ENCODE peak calls at places on chromosomes 13 and 19, in nine cellular contexts. Z is neural progenitor cell, A is GM23338, Q is HCT116, G is OCI-LY7, O is PC-3, L is hepatocyte, K is SK-N-SH, F is MM.1S. W is an unnamed sample.

GRCh38 chr13:107864543-107865460 is 350.5 kb downstream of the LIG4 start:
- DNase-seq in Z (peak), A (peak), Q (no peak), G (peak), O (peak), L (peak), K (peak), F (peak), W (peak)

GRCh38 chr13:98504371-98504963 is 72.4 kb downstream of the STK24 start:
- DNase-seq in Z (no peak), A (no peak), Q (no peak), G (no peak), O (no peak), L (no peak), K (no peak), F (no peak), W (no peak)

GRCh38 chr19:6260912-6261636 is 18.7 kb downstream of the MLLT1 start:
- DNase-seq in Z (peak), A (peak), Q (no peak), G (peak), O (peak), L (peak), K (peak), F (no peak), W (peak)

GRCh38 chr19:4066176-4066606 is 508 bp downstream of the ZBTB7A start:
- DNase-seq in Z (no peak), A (no peak), Q (no peak), G (no peak), O (no peak), L (no peak), K (no peak), F (no peak), W (no peak)

GRCh38 chr13:75648446-75648845 is 12.3 kb downstream of the LMO7 start:
- DNase-seq in Z (no peak), A (no peak), Q (no peak), G (no peak), O (no peak), L (no peak), K (no peak), F (no peak), W (no peak)

GRCh38 chr19:51458899-51459592 is 792 bp upstream of the SIGLEC8 start:
- DNase-seq in Z (no peak), A (no peak), Q (no peak), G (no peak), O (no peak), L (no peak), K (no peak), F (no peak), W (no peak)

GRCh38 chr13:51970251-51970793 is 40.9 kb downstream of the ATP7B start:
- DNase-seq in Z (no peak), A (no peak), Q (no peak), G (no peak), O (no peak), L (no peak), K (no peak), F (no peak), W (no peak)

GRCh38 chr13:100523994-100524393 is 64.6 kb downstream of the GGACT start:
- DNase-seq in Z (no peak), A (no peak), Q (no peak), G (no peak), O (no peak), L (no peak), K (no peak), F (no peak), W (no peak)

GRCh38 chr13:33377825-33378224 is 92.3 kb upstream of the STARD13 start:
- DNase-seq in Z (no peak), A (no peak), Q (no peak), G (no peak), O (no peak), L (no peak), K (no peak), F (no peak), W (no peak)

GRCh38 chr13:102405499-102406079 is 3.7 kb upstream of the FGF14 start:
- DNase-seq in Z (peak), A (peak), Q (no peak), G (no peak), O (peak), L (peak), K (no peak), F (peak), W (peak)

GRCh38 chr13:111253334-111253872 is 67.0 kb upstream of the TEX29 start:
- DNase-seq in Z (no peak), A (no peak), Q (no peak), G (no peak), O (no peak), L (no peak), K (no peak), F (no peak), W (peak)

GRCh38 chr19:7874080-7874856 is at the start of gene PRR36:
- DNase-seq in Z (peak), A (peak), Q (no peak), G (no peak), O (peak), L (peak), K (peak), F (no peak), W (no peak)

GRCh38 chr13:41985788-41986508 is 25.0 kb upstream of the VWA8 start:
- DNase-seq in Z (no peak), A (no peak), Q (no peak), G (no peak), O (peak), L (no peak), K (peak), F (no peak), W (peak)

GRCh38 chr13:105491345-105491744 is 1044.1 kb downstream of the EFNB2 start:
- DNase-seq in Z (no peak), A (no peak), Q (no peak), G (no peak), O (no peak), L (no peak), K (no peak), F (no peak), W (no peak)

GRCh38 chr13:69589531-69589930 is 518.1 kb upstream of the ATXN8OS start:
- DNase-seq in Z (no peak), A (no peak), Q (no peak), G (no peak), O (no peak), L (no peak), K (no peak), F (no peak), W (no peak)

GRCh38 chr13:112710855-112711527 is 21.2 kb downstream of the ATP11A start:
- DNase-seq in Z (no peak), A (no peak), Q (no peak), G (no peak), O (no peak), L (no peak), K (no peak), F (no peak), W (no peak)

GRCh38 chr19:55173717-55174409 is 6.2 kb downstream of the SYT5 start:
- DNase-seq in Z (peak), A (peak), Q (peak), G (peak), O (peak), L (peak), K (peak), F (no peak), W (peak)

GRCh38 chr13:38417727-38418126 is 68.1 kb downstream of the UFM1 start:
- DNase-seq in Z (peak), A (peak), Q (no peak), G (peak), O (peak), L (peak), K (peak), F (peak), W (peak)

GRCh38 chr19:35000647-35001501 is 751 bp downstream of the GRAMD1A start:
- DNase-seq in Z (peak), A (peak), Q (no peak), G (peak), O (peak), L (peak), K (peak), F (peak), W (peak)

GRCh38 chr19:30421571-30421970 is 49.4 kb downstream of the ZNF536 start:
- DNase-seq in Z (no peak), A (no peak), Q (no peak), G (no peak), O (no peak), L (no peak), K (no peak), F (no peak), W (no peak)

GRCh38 chr13:99275093-99275469 is 16.9 kb upstream of the GPR18 start:
- DNase-seq in Z (no peak), A (no peak), Q (no peak), G (no peak), O (peak), L (no peak), K (no peak), F (peak), W (peak)

GRCh38 chr13:23509781-23510543 is 60.2 kb upstream of the TNFRSF19 start:
- DNase-seq in Z (no peak), A (no peak), Q (no peak), G (no peak), O (peak), L (no peak), K (no peak), F (no peak), W (peak)

GRCh38 chr13:41017153-41017552 is 2.0 kb downstream of the ELF1 start:
- DNase-seq in Z (no peak), A (no peak), Q (no peak), G (peak), O (no peak), L (peak), K (no peak), F (peak), W (no peak)

GRCh38 chr19:8244442-8244841 is 35.3 kb downstream of the CERS4 start:
- DNase-seq in Z (no peak), A (no peak), Q (no peak), G (no peak), O (no peak), L (no peak), K (no peak), F (no peak), W (no peak)

GRCh38 chr13:107373551-107373950 is 805.6 kb upstream of the ARGLU1 start:
- DNase-seq in Z (peak), A (peak), Q (no peak), G (no peak), O (peak), L (peak), K (no peak), F (no peak), W (peak)

GRCh38 chr13:39779337-39780270 is 124.1 kb downstream of the COG6 start:
- DNase-seq in Z (no peak), A (no peak), Q (no peak), G (no peak), O (peak), L (no peak), K (no peak), F (no peak), W (peak)

GRCh38 chr19:58033741-58034475 is at the start of gene ZSCAN1:
- DNase-seq in Z (peak), A (peak), Q (no peak), G (no peak), O (no peak), L (peak), K (peak), F (no peak), W (peak)
- TF ChIP-seq EZH2phosphoT487 in Z (no peak), A (no peak), Q (no peak), G (no peak), O (no peak), L (no peak), K (no peak), F (no peak), W (no peak)

GRCh38 chr19:13929340-13929739 is 8.9 kb downstream of the PODNL1 start:
- DNase-seq in Z (no peak), A (no peak), Q (no peak), G (no peak), O (no peak), L (no peak), K (peak), F (no peak), W (no peak)
- H3K27ac ChIP-seq in Z (no peak), A (no peak), Q (no peak), G (no peak), O (no peak), L (no peak), K (no peak), F (no peak), W (no peak)

GRCh38 chr13:45356966-45357689 is 16.1 kb upstream of the TPT1 start:
- DNase-seq in Z (no peak), A (no peak), Q (no peak), G (no peak), O (no peak), L (no peak), K (no peak), F (no peak), W (no peak)

GRCh38 chr13:45350152-45350551 is 9.2 kb upstream of the TPT1 start:
- DNase-seq in Z (no peak), A (no peak), Q (no peak), G (no peak), O (no peak), L (no peak), K (no peak), F (no peak), W (no peak)

GRCh38 chr13:45349438-45349837 is 8.5 kb upstream of the TPT1 start:
- DNase-seq in Z (no peak), A (no peak), Q (no peak), G (no peak), O (no peak), L (no peak), K (no peak), F (no peak), W (peak)

GRCh38 chr13:45352031-45352430 is 11.0 kb upstream of the TPT1 start:
- DNase-seq in Z (no peak), A (no peak), Q (no peak), G (no peak), O (no peak), L (no peak), K (no peak), F (no peak), W (no peak)

DNA sequence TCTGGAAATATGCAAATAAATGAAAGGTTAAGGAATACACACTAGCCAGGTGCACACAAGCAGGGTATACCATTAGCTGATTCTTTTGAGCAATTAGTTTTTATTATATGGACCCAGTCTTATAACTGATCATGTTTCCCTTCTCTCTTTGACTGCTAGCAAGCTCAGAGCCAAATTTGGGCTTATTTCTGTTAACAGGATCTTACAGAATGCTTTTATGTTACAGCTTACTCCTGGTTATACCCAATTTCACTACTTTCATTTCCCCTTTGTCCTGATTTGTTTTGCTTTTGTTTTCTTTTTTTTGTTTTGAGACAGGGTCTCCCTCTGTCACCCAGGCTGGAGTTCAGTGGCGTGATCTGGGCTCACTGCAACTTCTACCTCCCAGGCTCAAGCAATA is 12.9 kb upstream of the TPT1 start:
- DNase-seq in Z (no peak), A (no peak), Q (no peak), G (no peak), O (no peak), L (no peak), K (no peak), F (no peak), W (no peak)
- TF ChIP-seq EZH2phosphoT487 in Z (no peak), A (no peak), Q (no peak), G (no peak), O (no peak), L (no peak), K (no peak), F (no peak), W (no peak)

GRCh38 chr19:39324242-39324842 is 3.7 kb upstream of the LRFN1 start:
- DNase-seq in Z (no peak), A (no peak), Q (no peak), G (no peak), O (peak), L (no peak), K (no peak), F (no peak), W (no peak)
- H3K27ac ChIP-seq in Z (no peak), A (no peak), Q (no peak), G (no peak), O (no peak), L (no peak), K (no peak), F (no peak), W (no peak)